ENCODE peak calls at places on chromosomes 12 and 14, in nine cellular contexts. One of them, this sample, is unnamed.

GRCh38 chr14:52313903-52314481 is at the start of gene PTGER2:
- DNase-seq in OCI-LY7: no peak
- DNase-seq in GM20000: peak
- DNase-seq in thoracic aorta: peak
- DNase-seq in CD8-positive, alpha-beta T cell: peak
- DNase-seq in brain microvascular endothelial cell: peak
- DNase-seq in ascending aorta: peak
- DNase-seq in neural crest cell: peak
- DNase-seq in transverse colon: peak
- DNase-seq in this sample: peak

GRCh38 chr14:75811862-75812505 is 150.9 kb downstream of the TTLL5 start:
- DNase-seq in brain microvascular endothelial cell: no peak
- DNase-seq in transverse colon: no peak
- DNase-seq in GM20000: no peak
- DNase-seq in thoracic aorta: no peak
- DNase-seq in neural crest cell: no peak
- DNase-seq in OCI-LY7: no peak
- DNase-seq in CD8-positive, alpha-beta T cell: no peak
- DNase-seq in ascending aorta: no peak
- DNase-seq in this sample: peak

GRCh38 chr12:21527451-21528180 is 1.5 kb downstream of the SPX start:
- DNase-seq in thoracic aorta: no peak
- DNase-seq in OCI-LY7: peak
- DNase-seq in neural crest cell: peak
- DNase-seq in CD8-positive, alpha-beta T cell: peak
- DNase-seq in brain microvascular endothelial cell: peak
- DNase-seq in transverse colon: peak
- DNase-seq in ascending aorta: no peak
- DNase-seq in GM20000: peak
- DNase-seq in this sample: peak

GRCh38 chr12:124231980-124232653 is 62.8 kb upstream of the RFLNA start:
- DNase-seq in CD8-positive, alpha-beta T cell: no peak
- DNase-seq in brain microvascular endothelial cell: no peak
- DNase-seq in transverse colon: peak
- DNase-seq in neural crest cell: no peak
- DNase-seq in OCI-LY7: no peak
- DNase-seq in ascending aorta: no peak
- DNase-seq in thoracic aorta: no peak
- DNase-seq in GM20000: no peak
- DNase-seq in this sample: no peak

GRCh38 chr14:92546347-92547053 is 32.9 kb downstream of the RIN3 start:
- DNase-seq in neural crest cell: no peak
- DNase-seq in CD8-positive, alpha-beta T cell: no peak
- DNase-seq in transverse colon: no peak
- DNase-seq in brain microvascular endothelial cell: peak
- DNase-seq in OCI-LY7: no peak
- DNase-seq in thoracic aorta: no peak
- DNase-seq in GM20000: no peak
- DNase-seq in ascending aorta: no peak
- DNase-seq in this sample: peak

GRCh38 chr12:11771356-11771755 is 121.9 kb downstream of the ETV6 start:
- DNase-seq in thoracic aorta: no peak
- DNase-seq in CD8-positive, alpha-beta T cell: no peak
- DNase-seq in GM20000: no peak
- DNase-seq in ascending aorta: no peak
- DNase-seq in neural crest cell: no peak
- DNase-seq in brain microvascular endothelial cell: peak
- DNase-seq in transverse colon: no peak
- DNase-seq in OCI-LY7: no peak
- DNase-seq in this sample: no peak

GRCh38 chr14:95614335-95614734 is 71.9 kb upstream of the TCL1B start:
- DNase-seq in OCI-LY7: peak
- DNase-seq in ascending aorta: no peak
- DNase-seq in brain microvascular endothelial cell: no peak
- DNase-seq in thoracic aorta: no peak
- DNase-seq in neural crest cell: no peak
- DNase-seq in CD8-positive, alpha-beta T cell: no peak
- DNase-seq in transverse colon: no peak
- DNase-seq in GM20000: no peak
- DNase-seq in this sample: peak

GRCh38 chr12:49088190-49088931 is 6.2 kb downstream of the DHH start:
- DNase-seq in ascending aorta: peak
- DNase-seq in brain microvascular endothelial cell: peak
- DNase-seq in OCI-LY7: peak
- DNase-seq in neural crest cell: peak
- DNase-seq in GM20000: peak
- DNase-seq in thoracic aorta: peak
- DNase-seq in transverse colon: peak
- DNase-seq in CD8-positive, alpha-beta T cell: peak
- DNase-seq in this sample: peak

GRCh38 chr14:103348154-103348553 is 14.1 kb downstream of the EIF5 start:
- DNase-seq in brain microvascular endothelial cell: no peak
- DNase-seq in CD8-positive, alpha-beta T cell: no peak
- DNase-seq in ascending aorta: no peak
- DNase-seq in GM20000: no peak
- DNase-seq in neural crest cell: no peak
- DNase-seq in thoracic aorta: no peak
- DNase-seq in OCI-LY7: no peak
- DNase-seq in transverse colon: no peak
- DNase-seq in this sample: peak

GRCh38 chr12:121536929-121537813 is 43.7 kb downstream of the KDM2B start:
- DNase-seq in neural crest cell: peak
- DNase-seq in thoracic aorta: peak
- DNase-seq in CD8-positive, alpha-beta T cell: no peak
- DNase-seq in ascending aorta: peak
- DNase-seq in GM20000: peak
- DNase-seq in OCI-LY7: peak
- DNase-seq in transverse colon: peak
- DNase-seq in brain microvascular endothelial cell: no peak
- DNase-seq in this sample: peak

GRCh38 chr14:49189381-49189780 is 396.8 kb downstream of the RPS29 start:
- DNase-seq in thoracic aorta: no peak
- DNase-seq in CD8-positive, alpha-beta T cell: no peak
- DNase-seq in OCI-LY7: no peak
- DNase-seq in transverse colon: no peak
- DNase-seq in ascending aorta: no peak
- DNase-seq in brain microvascular endothelial cell: no peak
- DNase-seq in neural crest cell: no peak
- DNase-seq in GM20000: no peak
- DNase-seq in this sample: no peak

GRCh38 chr14:104107611-104108569 is 22.4 kb downstream of the ASPG start:
- DNase-seq in OCI-LY7: no peak
- DNase-seq in brain microvascular endothelial cell: no peak
- DNase-seq in GM20000: no peak
- DNase-seq in neural crest cell: no peak
- DNase-seq in CD8-positive, alpha-beta T cell: no peak
- DNase-seq in ascending aorta: no peak
- DNase-seq in transverse colon: peak
- DNase-seq in thoracic aorta: no peak
- DNase-seq in this sample: peak

GRCh38 chr12:95318071-95318545 is 100.5 kb downstream of the VEZT start:
- DNase-seq in neural crest cell: no peak
- DNase-seq in brain microvascular endothelial cell: peak
- DNase-seq in CD8-positive, alpha-beta T cell: no peak
- DNase-seq in ascending aorta: no peak
- DNase-seq in GM20000: no peak
- DNase-seq in OCI-LY7: no peak
- DNase-seq in transverse colon: no peak
- DNase-seq in thoracic aorta: no peak
- DNase-seq in this sample: peak

GRCh38 chr12:15590180-15590826 is 198.9 kb downstream of the EPS8 start:
- DNase-seq in transverse colon: peak
- DNase-seq in GM20000: peak
- DNase-seq in brain microvascular endothelial cell: peak
- DNase-seq in thoracic aorta: no peak
- DNase-seq in neural crest cell: peak
- DNase-seq in ascending aorta: no peak
- DNase-seq in CD8-positive, alpha-beta T cell: peak
- DNase-seq in OCI-LY7: peak
- DNase-seq in this sample: peak

GRCh38 chr12:112184056-112184887 is 58.9 kb downstream of the TRAFD1 start:
- DNase-seq in transverse colon: no peak
- DNase-seq in brain microvascular endothelial cell: no peak
- DNase-seq in ascending aorta: no peak
- DNase-seq in GM20000: no peak
- DNase-seq in neural crest cell: no peak
- DNase-seq in OCI-LY7: no peak
- DNase-seq in CD8-positive, alpha-beta T cell: no peak
- DNase-seq in thoracic aorta: no peak
- DNase-seq in this sample: no peak
- TF ChIP-seq CTCF in transverse colon: no peak
- TF ChIP-seq CTCF in brain microvascular endothelial cell: no peak
- TF ChIP-seq CTCF in ascending aorta: no peak
- TF ChIP-seq CTCF in GM20000: no peak
- TF ChIP-seq CTCF in neural crest cell: no peak
- TF ChIP-seq CTCF in OCI-LY7: no peak
- TF ChIP-seq CTCF in CD8-positive, alpha-beta T cell: no peak
- TF ChIP-seq CTCF in thoracic aorta: no peak
- TF ChIP-seq CTCF in this sample: no peak

GRCh38 chr12:32843528-32844095 is 53.0 kb downstream of the PKP2 start:
- DNase-seq in ascending aorta: no peak
- DNase-seq in CD8-positive, alpha-beta T cell: no peak
- DNase-seq in OCI-LY7: no peak
- DNase-seq in brain microvascular endothelial cell: no peak
- DNase-seq in GM20000: no peak
- DNase-seq in transverse colon: no peak
- DNase-seq in neural crest cell: no peak
- DNase-seq in thoracic aorta: no peak
- DNase-seq in this sample: peak
- TF ChIP-seq CTCF in ascending aorta: no peak
- TF ChIP-seq CTCF in CD8-positive, alpha-beta T cell: no peak
- TF ChIP-seq CTCF in OCI-LY7: no peak
- TF ChIP-seq CTCF in brain microvascular endothelial cell: no peak
- TF ChIP-seq CTCF in GM20000: no peak
- TF ChIP-seq CTCF in transverse colon: no peak
- TF ChIP-seq CTCF in neural crest cell: no peak
- TF ChIP-seq CTCF in thoracic aorta: no peak
- TF ChIP-seq CTCF in this sample: no peak

GRCh38 chr12:98572010-98572409 is 21.5 kb upstream of the SLC25A3 start:
- DNase-seq in transverse colon: no peak
- DNase-seq in neural crest cell: no peak
- DNase-seq in thoracic aorta: no peak
- DNase-seq in GM20000: no peak
- DNase-seq in ascending aorta: no peak
- DNase-seq in OCI-LY7: peak
- DNase-seq in brain microvascular endothelial cell: no peak
- DNase-seq in CD8-positive, alpha-beta T cell: no peak
- DNase-seq in this sample: no peak
- TF ChIP-seq CTCF in transverse colon: no peak
- TF ChIP-seq CTCF in neural crest cell: peak
- TF ChIP-seq CTCF in thoracic aorta: no peak
- TF ChIP-seq CTCF in GM20000: no peak
- TF ChIP-seq CTCF in ascending aorta: no peak
- TF ChIP-seq CTCF in OCI-LY7: peak
- TF ChIP-seq CTCF in brain microvascular endothelial cell: peak
- TF ChIP-seq CTCF in CD8-positive, alpha-beta T cell: no peak
- TF ChIP-seq CTCF in this sample: peak

DNA sequence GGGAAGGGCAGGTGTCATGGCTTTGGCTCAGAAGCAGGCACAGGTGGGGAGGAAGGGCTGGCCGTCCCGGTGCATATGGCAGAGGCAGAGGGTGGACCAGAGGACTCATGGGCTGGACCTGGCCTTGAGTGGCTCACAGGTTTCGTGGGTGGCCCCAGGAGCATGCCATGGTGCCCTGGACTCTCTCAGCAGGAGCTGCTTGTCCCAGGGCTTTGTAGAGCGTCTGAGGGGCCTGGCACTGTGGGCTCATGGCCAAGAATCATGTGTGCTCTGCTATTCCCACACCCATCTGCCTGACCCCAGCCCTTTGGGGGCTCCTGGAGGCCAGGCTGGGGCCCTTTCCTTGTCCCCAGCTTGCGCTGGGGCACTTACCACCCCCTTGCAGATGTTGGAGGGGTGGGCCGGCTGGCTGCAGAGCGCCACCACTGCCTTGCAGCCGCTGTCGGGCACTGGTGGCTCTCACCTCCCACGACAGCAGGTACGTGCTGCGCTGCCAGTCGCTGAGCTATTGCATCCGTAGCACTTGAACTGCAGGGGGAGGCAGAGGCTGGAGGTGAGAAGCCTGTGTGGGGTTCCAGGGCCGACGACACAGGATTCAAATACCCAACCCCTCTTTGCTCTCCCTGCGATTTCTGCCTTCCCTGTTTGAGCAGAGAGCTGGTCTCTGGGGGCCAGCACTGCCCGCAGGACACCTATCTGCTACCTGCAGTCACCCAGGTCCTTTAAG is 187.4 kb upstream of the PRMT8 start:
- DNase-seq in ascending aorta: no peak
- DNase-seq in transverse colon: no peak
- DNase-seq in thoracic aorta: no peak
- DNase-seq in GM20000: no peak
- DNase-seq in brain microvascular endothelial cell: no peak
- DNase-seq in neural crest cell: no peak
- DNase-seq in CD8-positive, alpha-beta T cell: no peak
- DNase-seq in OCI-LY7: no peak
- DNase-seq in this sample: no peak
- TF ChIP-seq CTCF in ascending aorta: no peak
- TF ChIP-seq CTCF in transverse colon: no peak
- TF ChIP-seq CTCF in thoracic aorta: no peak
- TF ChIP-seq CTCF in GM20000: no peak
- TF ChIP-seq CTCF in brain microvascular endothelial cell: peak
- TF ChIP-seq CTCF in neural crest cell: peak
- TF ChIP-seq CTCF in CD8-positive, alpha-beta T cell: no peak
- TF ChIP-seq CTCF in OCI-LY7: no peak
- TF ChIP-seq CTCF in this sample: no peak

DNA sequence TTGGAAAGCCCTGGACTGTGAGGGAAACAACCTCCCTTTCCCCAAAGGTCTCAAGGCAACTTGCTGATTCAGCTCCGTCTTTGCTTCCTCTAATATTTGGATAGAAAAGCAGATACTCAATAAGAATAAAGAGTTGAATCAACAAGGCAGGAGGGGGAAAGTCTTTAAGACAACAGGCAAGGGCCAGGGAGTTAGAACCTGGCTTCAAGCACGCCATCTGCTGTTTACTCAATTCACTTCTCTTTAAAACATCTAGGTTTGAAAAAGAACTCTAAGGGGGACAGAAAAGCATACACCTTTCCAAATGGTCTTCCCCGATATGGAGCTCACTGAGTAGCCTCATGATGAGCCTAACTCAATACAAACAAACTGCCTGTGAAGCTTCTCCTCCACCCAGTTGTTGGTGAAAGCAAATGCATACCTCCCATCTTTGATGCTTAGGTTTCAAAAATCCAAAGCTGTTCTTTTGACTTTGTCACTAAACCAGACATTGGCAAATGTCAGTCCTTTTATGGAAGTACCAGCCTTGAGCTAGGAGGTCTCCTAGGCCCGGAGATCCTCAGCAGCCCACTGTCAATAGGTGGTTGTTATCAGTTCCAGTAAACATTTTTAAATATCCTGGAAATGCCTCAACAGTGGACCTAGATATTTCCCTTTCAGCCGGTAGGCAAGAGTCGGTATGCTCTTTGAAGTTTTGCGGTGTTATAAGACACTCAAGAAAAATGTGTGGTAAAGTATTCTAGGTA is 76.2 kb downstream of the SAMD4A start:
- DNase-seq in neural crest cell: no peak
- DNase-seq in CD8-positive, alpha-beta T cell: no peak
- DNase-seq in GM20000: peak
- DNase-seq in ascending aorta: no peak
- DNase-seq in OCI-LY7: peak
- DNase-seq in brain microvascular endothelial cell: no peak
- DNase-seq in transverse colon: no peak
- DNase-seq in thoracic aorta: no peak
- DNase-seq in this sample: peak
- TF ChIP-seq CTCF in neural crest cell: no peak
- TF ChIP-seq CTCF in CD8-positive, alpha-beta T cell: no peak
- TF ChIP-seq CTCF in GM20000: no peak
- TF ChIP-seq CTCF in ascending aorta: no peak
- TF ChIP-seq CTCF in OCI-LY7: peak
- TF ChIP-seq CTCF in brain microvascular endothelial cell: peak
- TF ChIP-seq CTCF in transverse colon: no peak
- TF ChIP-seq CTCF in thoracic aorta: no peak
- TF ChIP-seq CTCF in this sample: peak